ENCODE peak calls at places on chromosomes 11 and 22, in nine cellular contexts. X, Y, J, K, P, M, W, Z and I are unnamed samples.

GRCh38 chr22:42270178-42270511 is 308 bp downstream of the TCF20 start:
- DNase-seq in J (no peak), K (no peak), M (no peak), Z (no peak), Y (no peak), W (no peak), P (no peak), X (peak), I (no peak)

GRCh38 chr11:119699227-119699626 is 29.8 kb downstream of the NECTIN1 start:
- DNase-seq in J (peak), X (peak), P (peak), W (peak), Z (no peak), K (no peak), M (no peak), Y (no peak), I (no peak)

GRCh38 chr11:102142333-102142732 is 32.1 kb downstream of the YAP1 start:
- DNase-seq in K (no peak), Y (no peak), M (no peak), P (no peak), W (no peak), J (no peak), Z (no peak), X (no peak), I (no peak)

GRCh38 chr11:117861151-117862018 is 15.1 kb downstream of the FXYD6 start:
- DNase-seq in K (no peak), J (no peak), Z (no peak), M (no peak), W (no peak), P (no peak), Y (no peak), X (no peak), I (no peak)

GRCh38 chr11:65426839-65427690 is 4.5 kb downstream of the NEAT1 start:
- DNase-seq in J (peak), M (no peak), K (peak), X (peak), Y (no peak), Z (no peak), W (no peak), P (peak), I (peak)

GRCh38 chr11:46588915-46589314 is 4.9 kb downstream of the AMBRA1 start:
- DNase-seq in X (no peak), W (no peak), P (no peak), K (no peak), M (no peak), Z (no peak), J (no peak), Y (no peak), I (no peak)

GRCh38 chr22:28171713-28172112 is 252.7 kb upstream of the PITPNB start:
- DNase-seq in Y (no peak), P (no peak), X (no peak), J (no peak), M (no peak), Z (no peak), W (no peak), K (no peak), I (no peak)

GRCh38 chr22:46673677-46674236 is 53.6 kb downstream of the GRAMD4 start:
- DNase-seq in Z (no peak), Y (no peak), P (no peak), K (no peak), X (no peak), J (no peak), W (no peak), M (no peak), I (no peak)

GRCh38 chr11:66216911-66217310 is 51.5 kb upstream of the RAB1B start:
- DNase-seq in J (no peak), W (no peak), X (no peak), Y (no peak), M (no peak), K (no peak), Z (no peak), P (no peak), I (no peak)

GRCh38 chr11:102184269-102184987 is 74.2 kb downstream of the YAP1 start:
- DNase-seq in J (no peak), K (no peak), Z (no peak), X (no peak), W (no peak), Y (no peak), P (no peak), M (no peak), I (no peak)

GRCh38 chr22:42065408-42066132 is 5.0 kb downstream of the NAGA start:
- DNase-seq in M (no peak), J (no peak), K (no peak), P (peak), Z (no peak), Y (no peak), X (no peak), W (peak), I (no peak)

GRCh38 chr11:14656536-14657457 is 13.2 kb downstream of the PDE3B start:
- DNase-seq in K (no peak), M (no peak), Z (no peak), Y (no peak), J (no peak), W (no peak), X (no peak), P (no peak), I (no peak)

GRCh38 chr11:67371549-67372231 is 1.7 kb downstream of the CLCF1 start:
- DNase-seq in W (no peak), X (no peak), K (no peak), M (no peak), J (no peak), P (no peak), Y (no peak), Z (peak), I (no peak)

GRCh38 chr11:29093416-29093815 is 923.4 kb downstream of the KCNA4 start:
- DNase-seq in X (no peak), K (peak), W (no peak), M (no peak), Y (peak), Z (peak), J (no peak), P (no peak), I (peak)

GRCh38 chr22:23119492-23120414 is 22.0 kb downstream of the RSPH14 start:
- DNase-seq in M (no peak), Z (peak), P (no peak), X (no peak), W (no peak), J (no peak), Y (no peak), K (no peak), I (no peak)

GRCh38 chr11:101880208-101880607 is 34.6 kb upstream of the CEP126 start:
- DNase-seq in Z (peak), M (no peak), P (no peak), W (no peak), Y (no peak), J (no peak), K (no peak), X (no peak), I (peak)

GRCh38 chr11:44887598-44887997 is 63.1 kb downstream of the TP53I11 start:
- DNase-seq in X (no peak), W (no peak), M (no peak), Z (no peak), J (no peak), Y (no peak), K (no peak), P (no peak), I (no peak)

GRCh38 chr11:62444835-62445234 is 26.0 kb downstream of the SCGB1A1 start:
- DNase-seq in Z (peak), Y (no peak), M (no peak), J (no peak), K (no peak), W (no peak), P (no peak), X (no peak), I (no peak)

GRCh38 chr11:77287615-77288273 is 13.7 kb downstream of the GDPD4 start:
- DNase-seq in X (no peak), P (no peak), M (no peak), W (no peak), Y (peak), K (peak), J (no peak), Z (peak), I (no peak)

GRCh38 chr11:65538232-65538914 is 13.5 kb downstream of the SCYL1 start:
- DNase-seq in Y (no peak), J (no peak), Z (peak), M (no peak), W (no peak), P (peak), X (no peak), K (no peak), I (no peak)

GRCh38 chr11:28481673-28482480 is 373.7 kb downstream of the METTL15 start:
- DNase-seq in M (no peak), W (no peak), K (no peak), J (no peak), Y (no peak), Z (no peak), X (no peak), P (no peak), I (no peak)

GRCh38 chr11:120172054-120172881 is 34.4 kb upstream of the TRIM29 start:
- DNase-seq in Z (peak), K (no peak), P (peak), Y (no peak), X (peak), J (peak), W (peak), M (peak), I (no peak)

GRCh38 chr22:49009359-49010063 is 818.2 kb downstream of the BRD1 start:
- DNase-seq in P (peak), J (no peak), Z (peak), K (no peak), W (no peak), M (no peak), Y (no peak), X (peak), I (no peak)

GRCh38 chr11:44191322-44192014 is 96.0 kb downstream of the EXT2 start:
- DNase-seq in M (no peak), K (no peak), J (no peak), P (no peak), W (no peak), Z (no peak), X (no peak), Y (no peak), I (no peak)

GRCh38 chr22:48645766-48646165 is 1181.9 kb downstream of the BRD1 start:
- DNase-seq in Y (no peak), Z (no peak), K (no peak), X (no peak), P (no peak), W (no peak), J (no peak), M (no peak), I (no peak)

GRCh38 chr11:66607126-66607834 is 9.2 kb upstream of the RBM14 start:
- DNase-seq in X (peak), J (peak), P (no peak), Y (no peak), K (peak), W (peak), M (peak), Z (peak), I (peak)

GRCh38 chr22:22110548-22111266 is 128.1 kb upstream of the TOP3B start:
- DNase-seq in X (no peak), M (no peak), P (peak), Y (no peak), Z (peak), K (peak), J (peak), W (no peak), I (peak)

GRCh38 chr11:122155765-122156527 is 39.9 kb upstream of the BLID start:
- DNase-seq in M (no peak), X (no peak), K (no peak), Y (no peak), W (no peak), P (no peak), J (no peak), Z (no peak), I (no peak)

GRCh38 chr11:75236062-75236461 is 4.5 kb upstream of the TPBGL start:
- DNase-seq in P (no peak), K (no peak), M (no peak), Z (peak), W (no peak), J (no peak), X (no peak), Y (no peak), I (no peak)

GRCh38 chr11:62398011-62398994 is 20.5 kb upstream of the SCGB1A1 start:
- DNase-seq in P (peak), K (no peak), M (no peak), X (peak), J (no peak), Z (peak), Y (no peak), W (no peak), I (no peak)

GRCh38 chr11:65043881-65044501 is 3.0 kb downstream of the SAC3D1 start:
- DNase-seq in P (no peak), K (peak), Y (no peak), J (peak), W (peak), Z (peak), M (no peak), X (peak), I (no peak)

GRCh38 chr11:102802341-102802740 is 4.4 kb upstream of the MMP1 start:
- DNase-seq in Y (peak), J (no peak), X (no peak), M (no peak), W (peak), Z (peak), P (no peak), K (peak), I (no peak)

GRCh38 chr22:47201186-47201995 is 438.9 kb downstream of the TBC1D22A start:
- DNase-seq in K (no peak), J (no peak), W (no peak), X (no peak), P (no peak), M (peak), Y (no peak), Z (no peak), I (no peak)

GRCh38 chr11:60119708-60120107 is 31.2 kb downstream of the MS4A2 start:
- DNase-seq in P (no peak), W (no peak), X (no peak), J (no peak), M (no peak), Y (no peak), Z (no peak), K (no peak), I (no peak)

GRCh38 chr11:34665077-34665835 is 44.4 kb downstream of the EHF start:
- DNase-seq in X (no peak), M (no peak), P (no peak), J (no peak), Y (no peak), K (no peak), W (no peak), Z (no peak), I (no peak)

GRCh38 chr11:57798905-57799559 is 37.4 kb downstream of the CTNND1 start:
- DNase-seq in X (peak), M (no peak), Y (no peak), J (peak), W (peak), P (peak), Z (no peak), K (peak), I (peak)

GRCh38 chr11:12914401-12914912 is 94.7 kb upstream of the RASSF10 start:
- DNase-seq in Z (no peak), J (peak), X (peak), W (no peak), M (peak), Y (no peak), P (peak), K (peak), I (no peak)
- TF ChIP-seq CTCF in Z (peak), J (no peak), X (peak), W (no peak), M (peak), Y (peak), P (peak), K (peak), I (peak)

GRCh38 chr11:2400761-2401435 is 348 bp downstream of the TSSC4 start:
- DNase-seq in Z (no peak), X (no peak), Y (no peak), W (no peak), K (no peak), J (no peak), P (no peak), M (no peak), I (no peak)

GRCh38 chr11:2399488-2400068 is 972 bp upstream of the TSSC4 start:
- DNase-seq in Z (peak), Y (no peak), X (no peak), J (peak), W (no peak), M (no peak), K (no peak), P (no peak), I (no peak)

GRCh38 chr11:2397005-2397404 is 3.5 kb upstream of the TSSC4 start:
- DNase-seq in J (no peak), Y (no peak), X (no peak), P (no peak), Z (no peak), M (no peak), K (no peak), W (no peak), I (no peak)

GRCh38 chr11:2400069-2400760 is at the start of gene TSSC4:
- DNase-seq in M (peak), J (peak), K (peak), Z (peak), X (peak), Y (peak), P (peak), W (peak), I (peak)

DNA sequence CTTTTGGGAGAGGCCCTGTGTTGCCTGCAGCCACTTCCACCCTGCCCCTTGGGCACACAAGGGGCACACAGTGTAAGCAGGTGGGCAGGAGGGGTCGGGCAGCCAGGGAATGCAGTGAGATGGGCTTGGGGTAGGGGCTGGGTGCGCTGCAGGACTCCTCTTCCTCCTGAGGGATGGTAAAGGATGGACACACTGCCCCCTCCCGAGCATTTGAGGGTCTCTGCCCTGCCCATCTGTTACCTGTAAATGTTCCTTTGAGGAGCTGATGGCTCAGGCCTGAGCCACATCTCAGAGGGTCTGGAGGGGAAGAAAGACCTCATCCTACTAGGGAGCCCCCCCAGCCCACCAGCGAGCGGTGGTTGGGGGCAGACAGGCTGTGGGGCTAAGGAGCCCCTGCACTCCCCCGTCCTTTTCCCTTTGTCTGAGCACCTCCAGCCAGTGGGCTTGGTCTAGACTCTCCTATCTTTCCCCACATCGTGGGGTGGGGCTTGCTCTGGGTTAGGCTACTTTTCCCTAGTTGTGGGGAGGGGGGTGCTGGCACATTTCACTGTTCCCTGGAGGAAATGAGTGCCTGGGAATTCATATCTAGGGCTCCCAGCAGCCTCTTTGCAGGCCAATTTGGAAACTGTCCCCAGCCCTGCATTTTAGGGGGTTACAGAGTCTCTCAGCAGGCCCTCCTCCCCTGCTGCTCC is 1.7 kb upstream of the TSSC4 start:
- DNase-seq in X (no peak), Y (no peak), Z (no peak), K (no peak), J (no peak), P (no peak), M (no peak), W (no peak), I (no peak)
- H3K4me3 ChIP-seq in X (peak), Y (peak), Z (peak), K (peak), J (no peak), P (peak), M (no peak), W (no peak), I (peak)

GRCh38 chr11:127844843-127845242 is 742.5 kb downstream of the ETS1 start:
- DNase-seq in K (no peak), Z (no peak), Y (no peak), P (no peak), M (no peak), W (no peak), J (no peak), X (no peak), I (no peak)

DNA sequence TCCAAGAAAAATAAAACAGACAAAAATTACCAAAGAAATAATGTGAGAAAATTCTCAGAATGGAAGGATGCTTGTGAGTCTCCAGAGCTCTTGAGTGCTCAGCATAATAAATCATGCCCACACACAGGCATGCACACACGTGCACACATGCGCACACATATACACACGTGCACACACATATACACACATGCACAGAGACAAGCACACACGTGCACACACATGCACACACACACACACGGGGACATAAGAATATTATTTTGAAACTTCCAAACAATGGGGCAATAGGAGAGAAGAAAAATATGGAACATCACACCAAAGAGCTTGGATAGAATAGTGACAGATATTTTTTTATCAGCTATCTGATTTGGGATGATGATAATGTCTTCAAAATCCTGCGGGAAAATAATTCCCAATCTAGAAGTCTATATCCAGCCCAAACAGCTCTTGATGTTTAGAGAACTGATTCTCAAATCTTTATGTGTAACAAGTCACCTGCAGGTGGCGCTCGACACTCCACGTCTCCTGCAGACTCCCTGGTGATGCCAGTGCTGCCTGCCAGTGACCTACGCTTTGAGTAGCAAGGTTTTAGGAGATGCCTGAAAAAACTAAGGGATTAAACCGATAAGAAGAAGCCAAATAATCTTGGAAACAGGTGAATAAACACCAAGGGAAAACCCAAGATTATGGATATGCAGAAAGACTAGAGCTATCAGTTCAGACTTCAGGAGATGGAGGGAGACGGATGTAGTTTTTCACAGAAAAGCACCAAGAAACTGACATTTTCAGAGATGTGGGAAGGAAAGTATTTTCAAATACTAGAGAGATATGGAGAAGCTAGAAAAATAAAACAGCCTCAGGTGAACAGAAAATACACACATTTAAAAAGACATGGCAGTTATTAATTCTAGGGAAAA is 743.6 kb downstream of the ETS1 start:
- DNase-seq in M (peak), Y (peak), W (peak), K (peak), J (peak), X (peak), Z (peak), P (peak), I (peak)
- TF ChIP-seq CTCF in M (no peak), Y (peak), W (no peak), K (peak), J (peak), X (peak), Z (peak), P (peak), I (peak)

DNA sequence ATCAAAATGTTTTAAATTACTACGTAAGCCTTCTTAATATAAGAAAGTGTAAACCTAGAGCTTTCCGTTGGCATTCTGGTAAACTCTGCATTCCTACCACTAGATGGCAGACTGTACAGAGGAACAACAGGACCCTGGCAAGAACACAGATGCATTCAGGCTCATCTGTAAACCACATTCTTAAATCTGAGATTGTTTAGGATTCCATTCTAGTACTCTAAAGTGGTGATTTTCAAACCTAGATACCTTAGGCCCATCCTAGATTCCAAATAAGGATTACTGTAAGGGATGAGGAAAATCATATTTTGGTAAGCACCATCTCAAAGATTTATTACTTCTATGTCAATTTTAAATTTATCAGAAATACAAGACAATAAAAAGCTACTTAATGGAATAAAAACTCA is 26.9 kb downstream of the PICALM start:
- DNase-seq in J (peak), P (no peak), X (peak), Y (peak), W (peak), K (peak), M (peak), Z (peak), I (peak)
- H3K4me3 ChIP-seq in J (no peak), P (peak), X (peak), Y (no peak), W (no peak), K (no peak), M (no peak), Z (peak), I (no peak)